ENCODE peak calls at places on chromosomes 6 and 20, in seven cellular contexts. One of them, this sample, is unnamed.
A peak's percentile ranks its signal among the peaks of the same experiment; 100 is the strongest.

GRCh38 chr6:136783495-136784270 is 8.6 kb downstream of the MAP3K5 start:
- DNase-seq in activated T-cell treated with anti-CD3 and anti-CD28 coated beads, Interleukin-2, amount 50 U/mL, for 72 hours: no peak
- DNase-seq in lung microvascular endothelial cell: peak; percentile 31
- DNase-seq in A673: no peak
- DNase-seq in fibroblast of villous mesenchyme: no peak
- DNase-seq in activated CD4-positive, CD25-positive, alpha-beta regulatory T cell: no peak
- DNase-seq in activated gamma-delta T cell treated with anti-CD3 and anti-CD28 coated beads, Interleukin-2, amount 50 U/mL, for 16 hours: no peak
- DNase-seq in this sample: no peak

GRCh38 chr6:16236648-16237199 is 1.7 kb upstream of the GMPR start:
- DNase-seq in activated T-cell treated with anti-CD3 and anti-CD28 coated beads, Interleukin-2, amount 50 U/mL, for 72 hours: no peak
- DNase-seq in lung microvascular endothelial cell: peak; percentile 49
- DNase-seq in A673: peak; percentile 58
- DNase-seq in fibroblast of villous mesenchyme: peak; percentile 82
- DNase-seq in activated CD4-positive, CD25-positive, alpha-beta regulatory T cell: no peak
- DNase-seq in activated gamma-delta T cell treated with anti-CD3 and anti-CD28 coated beads, Interleukin-2, amount 50 U/mL, for 16 hours: no peak
- DNase-seq in this sample: no peak

GRCh38 chr20:20450461-20451027 is 82.6 kb downstream of the INSM1 start:
- DNase-seq in activated T-cell treated with anti-CD3 and anti-CD28 coated beads, Interleukin-2, amount 50 U/mL, for 72 hours: no peak
- DNase-seq in lung microvascular endothelial cell: peak; percentile 54
- DNase-seq in A673: no peak
- DNase-seq in fibroblast of villous mesenchyme: no peak
- DNase-seq in activated CD4-positive, CD25-positive, alpha-beta regulatory T cell: no peak
- DNase-seq in activated gamma-delta T cell treated with anti-CD3 and anti-CD28 coated beads, Interleukin-2, amount 50 U/mL, for 16 hours: no peak
- DNase-seq in this sample: no peak

GRCh38 chr6:39451831-39452230 is 129.3 kb upstream of the KCNK16 start:
- DNase-seq in activated T-cell treated with anti-CD3 and anti-CD28 coated beads, Interleukin-2, amount 50 U/mL, for 72 hours: no peak
- DNase-seq in lung microvascular endothelial cell: no peak
- DNase-seq in A673: no peak
- DNase-seq in fibroblast of villous mesenchyme: no peak
- DNase-seq in activated CD4-positive, CD25-positive, alpha-beta regulatory T cell: no peak
- DNase-seq in activated gamma-delta T cell treated with anti-CD3 and anti-CD28 coated beads, Interleukin-2, amount 50 U/mL, for 16 hours: no peak
- DNase-seq in this sample: no peak

GRCh38 chr6:113120577-113121285 is 736.4 kb upstream of the MARCKS start:
- DNase-seq in activated T-cell treated with anti-CD3 and anti-CD28 coated beads, Interleukin-2, amount 50 U/mL, for 72 hours: no peak
- DNase-seq in lung microvascular endothelial cell: no peak
- DNase-seq in A673: peak; percentile 16
- DNase-seq in fibroblast of villous mesenchyme: peak; percentile 100
- DNase-seq in activated CD4-positive, CD25-positive, alpha-beta regulatory T cell: no peak
- DNase-seq in activated gamma-delta T cell treated with anti-CD3 and anti-CD28 coated beads, Interleukin-2, amount 50 U/mL, for 16 hours: no peak
- DNase-seq in this sample: no peak

GRCh38 chr6:35583893-35584688 is 71.4 kb upstream of the TULP1 start:
- DNase-seq in activated T-cell treated with anti-CD3 and anti-CD28 coated beads, Interleukin-2, amount 50 U/mL, for 72 hours: peak; percentile 75
- DNase-seq in lung microvascular endothelial cell: peak; percentile 88
- DNase-seq in A673: peak; percentile 79
- DNase-seq in fibroblast of villous mesenchyme: peak; percentile 84
- DNase-seq in activated CD4-positive, CD25-positive, alpha-beta regulatory T cell: peak; percentile 49
- DNase-seq in activated gamma-delta T cell treated with anti-CD3 and anti-CD28 coated beads, Interleukin-2, amount 50 U/mL, for 16 hours: peak; percentile 64
- DNase-seq in this sample: no peak

GRCh38 chr20:11796041-11796440 is 121.7 kb upstream of the BTBD3 start:
- DNase-seq in activated T-cell treated with anti-CD3 and anti-CD28 coated beads, Interleukin-2, amount 50 U/mL, for 72 hours: no peak
- DNase-seq in lung microvascular endothelial cell: no peak
- DNase-seq in A673: peak; percentile 52
- DNase-seq in fibroblast of villous mesenchyme: no peak
- DNase-seq in activated CD4-positive, CD25-positive, alpha-beta regulatory T cell: no peak
- DNase-seq in activated gamma-delta T cell treated with anti-CD3 and anti-CD28 coated beads, Interleukin-2, amount 50 U/mL, for 16 hours: no peak
- DNase-seq in this sample: no peak

GRCh38 chr6:12844284-12845223 is 128.0 kb downstream of the PHACTR1 start:
- DNase-seq in activated T-cell treated with anti-CD3 and anti-CD28 coated beads, Interleukin-2, amount 50 U/mL, for 72 hours: no peak
- DNase-seq in lung microvascular endothelial cell: peak; percentile 36
- DNase-seq in A673: peak; percentile 53
- DNase-seq in fibroblast of villous mesenchyme: peak; percentile 22
- DNase-seq in activated CD4-positive, CD25-positive, alpha-beta regulatory T cell: no peak
- DNase-seq in activated gamma-delta T cell treated with anti-CD3 and anti-CD28 coated beads, Interleukin-2, amount 50 U/mL, for 16 hours: no peak
- DNase-seq in this sample: no peak

GRCh38 chr6:5653801-5654200 is 352.9 kb downstream of the NRN1 start:
- DNase-seq in activated T-cell treated with anti-CD3 and anti-CD28 coated beads, Interleukin-2, amount 50 U/mL, for 72 hours: no peak
- DNase-seq in lung microvascular endothelial cell: no peak
- DNase-seq in A673: no peak
- DNase-seq in fibroblast of villous mesenchyme: no peak
- DNase-seq in activated CD4-positive, CD25-positive, alpha-beta regulatory T cell: no peak
- DNase-seq in activated gamma-delta T cell treated with anti-CD3 and anti-CD28 coated beads, Interleukin-2, amount 50 U/mL, for 16 hours: no peak
- DNase-seq in this sample: no peak

GRCh38 chr6:113137411-113137810 is 719.7 kb upstream of the MARCKS start:
- DNase-seq in activated T-cell treated with anti-CD3 and anti-CD28 coated beads, Interleukin-2, amount 50 U/mL, for 72 hours: no peak
- DNase-seq in lung microvascular endothelial cell: peak; percentile 83
- DNase-seq in A673: no peak
- DNase-seq in fibroblast of villous mesenchyme: peak; percentile 24
- DNase-seq in activated CD4-positive, CD25-positive, alpha-beta regulatory T cell: no peak
- DNase-seq in activated gamma-delta T cell treated with anti-CD3 and anti-CD28 coated beads, Interleukin-2, amount 50 U/mL, for 16 hours: no peak
- DNase-seq in this sample: no peak

GRCh38 chr6:25789475-25789874 is 34.9 kb downstream of the SLC17A4 start:
- DNase-seq in activated T-cell treated with anti-CD3 and anti-CD28 coated beads, Interleukin-2, amount 50 U/mL, for 72 hours: no peak
- DNase-seq in lung microvascular endothelial cell: no peak
- DNase-seq in A673: no peak
- DNase-seq in fibroblast of villous mesenchyme: no peak
- DNase-seq in activated CD4-positive, CD25-positive, alpha-beta regulatory T cell: no peak
- DNase-seq in activated gamma-delta T cell treated with anti-CD3 and anti-CD28 coated beads, Interleukin-2, amount 50 U/mL, for 16 hours: no peak
- DNase-seq in this sample: no peak

GRCh38 chr6:46078294-46078693 is 51.5 kb upstream of the ENPP4 start:
- DNase-seq in activated T-cell treated with anti-CD3 and anti-CD28 coated beads, Interleukin-2, amount 50 U/mL, for 72 hours: peak; percentile 12
- DNase-seq in lung microvascular endothelial cell: no peak
- DNase-seq in A673: no peak
- DNase-seq in fibroblast of villous mesenchyme: no peak
- DNase-seq in activated CD4-positive, CD25-positive, alpha-beta regulatory T cell: no peak
- DNase-seq in activated gamma-delta T cell treated with anti-CD3 and anti-CD28 coated beads, Interleukin-2, amount 50 U/mL, for 16 hours: no peak
- DNase-seq in this sample: no peak

GRCh38 chr6:46011241-46012085 is 4.2 kb downstream of the CLIC5 start:
- DNase-seq in activated T-cell treated with anti-CD3 and anti-CD28 coated beads, Interleukin-2, amount 50 U/mL, for 72 hours: peak; percentile 69
- DNase-seq in lung microvascular endothelial cell: peak; percentile 7
- DNase-seq in A673: no peak
- DNase-seq in fibroblast of villous mesenchyme: peak; percentile 12
- DNase-seq in activated CD4-positive, CD25-positive, alpha-beta regulatory T cell: no peak
- DNase-seq in activated gamma-delta T cell treated with anti-CD3 and anti-CD28 coated beads, Interleukin-2, amount 50 U/mL, for 16 hours: peak; percentile 50
- DNase-seq in this sample: no peak

GRCh38 chr6:44264154-44265002 is 973 bp downstream of the NFKBIE start:
- DNase-seq in activated T-cell treated with anti-CD3 and anti-CD28 coated beads, Interleukin-2, amount 50 U/mL, for 72 hours: peak; percentile 55
- DNase-seq in lung microvascular endothelial cell: no peak
- DNase-seq in A673: no peak
- DNase-seq in fibroblast of villous mesenchyme: no peak
- DNase-seq in activated CD4-positive, CD25-positive, alpha-beta regulatory T cell: no peak
- DNase-seq in activated gamma-delta T cell treated with anti-CD3 and anti-CD28 coated beads, Interleukin-2, amount 50 U/mL, for 16 hours: no peak
- DNase-seq in this sample: no peak

GRCh38 chr6:40342674-40343230 is 244.4 kb downstream of the LRFN2 start:
- DNase-seq in activated T-cell treated with anti-CD3 and anti-CD28 coated beads, Interleukin-2, amount 50 U/mL, for 72 hours: no peak
- DNase-seq in lung microvascular endothelial cell: no peak
- DNase-seq in A673: peak; percentile 42
- DNase-seq in fibroblast of villous mesenchyme: no peak
- DNase-seq in activated CD4-positive, CD25-positive, alpha-beta regulatory T cell: no peak
- DNase-seq in activated gamma-delta T cell treated with anti-CD3 and anti-CD28 coated beads, Interleukin-2, amount 50 U/mL, for 16 hours: no peak
- DNase-seq in this sample: no peak

GRCh38 chr6:38483526-38483925 is 156.2 kb downstream of the BTBD9 start:
- DNase-seq in activated T-cell treated with anti-CD3 and anti-CD28 coated beads, Interleukin-2, amount 50 U/mL, for 72 hours: no peak
- DNase-seq in lung microvascular endothelial cell: no peak
- DNase-seq in A673: no peak
- DNase-seq in fibroblast of villous mesenchyme: no peak
- DNase-seq in activated CD4-positive, CD25-positive, alpha-beta regulatory T cell: no peak
- DNase-seq in activated gamma-delta T cell treated with anti-CD3 and anti-CD28 coated beads, Interleukin-2, amount 50 U/mL, for 16 hours: no peak
- DNase-seq in this sample: no peak

GRCh38 chr20:58634121-58634817 is 16.8 kb upstream of the STX16 start:
- DNase-seq in activated T-cell treated with anti-CD3 and anti-CD28 coated beads, Interleukin-2, amount 50 U/mL, for 72 hours: peak; percentile 29
- DNase-seq in lung microvascular endothelial cell: peak; percentile 37
- DNase-seq in A673: peak; percentile 45
- DNase-seq in fibroblast of villous mesenchyme: peak; percentile 84
- DNase-seq in activated CD4-positive, CD25-positive, alpha-beta regulatory T cell: no peak
- DNase-seq in activated gamma-delta T cell treated with anti-CD3 and anti-CD28 coated beads, Interleukin-2, amount 50 U/mL, for 16 hours: no peak
- DNase-seq in this sample: no peak